ENCODE peak calls at places on chromosome 10, in seven cellular contexts. J, I, B, W, Y, K and V are unnamed samples.

GRCh38 chr10:111018021-111018420 is 58.8 kb upstream of the ADRA2A start:
- DNase-seq in J (no peak), I (no peak), B (no peak), W (no peak), Y (no peak), K (peak; percentile 44), V (no peak)

GRCh38 chr10:123583639-123584418 is 82.3 kb upstream of the GPR26 start:
- DNase-seq in J (peak; percentile 96), I (peak; percentile 63), B (peak; percentile 97), W (no peak), Y (no peak), K (peak; percentile 70), V (peak; percentile 92)

GRCh38 chr10:35640474-35640873 is 1.6 kb downstream of the FZD8 start:
- DNase-seq in J (peak; percentile 87), I (no peak), B (peak; percentile 83), W (peak; percentile 65), Y (peak; percentile 69), K (peak; percentile 94), V (peak; percentile 92)

GRCh38 chr10:96496281-96496925 is 17.3 kb downstream of the TLL2 start:
- DNase-seq in J (peak; percentile 69), I (no peak), B (peak; percentile 70), W (no peak), Y (no peak), K (peak; percentile 35), V (peak; percentile 72)

GRCh38 chr10:63256047-63256773 is 123.1 kb downstream of the NRBF2 start:
- DNase-seq in J (no peak), I (no peak), B (no peak), W (peak; percentile 60), Y (no peak), K (no peak), V (no peak)

GRCh38 chr10:50373821-50374501 is 122.6 kb upstream of the ASAH2 start:
- DNase-seq in J (no peak), I (no peak), B (no peak), W (no peak), Y (no peak), K (no peak), V (no peak)

GRCh38 chr10:48564466-48565150 is 40.3 kb downstream of the ARHGAP22 start:
- DNase-seq in J (no peak), I (no peak), B (no peak), W (no peak), Y (no peak), K (no peak), V (no peak)

GRCh38 chr10:52879181-52879607 is 106.6 kb upstream of the MBL2 start:
- DNase-seq in J (no peak), I (no peak), B (no peak), W (no peak), Y (no peak), K (peak; percentile 74), V (no peak)

GRCh38 chr10:97761331-97761865 is 10.4 kb downstream of the SFRP5 start:
- DNase-seq in J (no peak), I (no peak), B (no peak), W (no peak), Y (no peak), K (no peak), V (no peak)

GRCh38 chr10:4201866-4202825 is 417.1 kb upstream of the KLF6 start:
- DNase-seq in J (no peak), I (no peak), B (no peak), W (no peak), Y (no peak), K (no peak), V (no peak)

GRCh38 chr10:124598773-124599587 is 137.4 kb downstream of the LHPP start:
- DNase-seq in J (no peak), I (no peak), B (no peak), W (no peak), Y (no peak), K (no peak), V (no peak)

GRCh38 chr10:119005377-119006043 is 24.0 kb upstream of the NANOS1 start:
- DNase-seq in J (no peak), I (no peak), B (no peak), W (no peak), Y (no peak), K (peak; percentile 78), V (no peak)

GRCh38 chr10:86960863-86961434 is 2.5 kb downstream of the SNCG start:
- DNase-seq in J (no peak), I (no peak), B (no peak), W (no peak), Y (no peak), K (no peak), V (no peak)

GRCh38 chr10:77587424-77587806 is 50.2 kb downstream of the KCNMA1 start:
- DNase-seq in J (peak; percentile 57), I (no peak), B (no peak), W (no peak), Y (no peak), K (no peak), V (peak; percentile 15)

DNA sequence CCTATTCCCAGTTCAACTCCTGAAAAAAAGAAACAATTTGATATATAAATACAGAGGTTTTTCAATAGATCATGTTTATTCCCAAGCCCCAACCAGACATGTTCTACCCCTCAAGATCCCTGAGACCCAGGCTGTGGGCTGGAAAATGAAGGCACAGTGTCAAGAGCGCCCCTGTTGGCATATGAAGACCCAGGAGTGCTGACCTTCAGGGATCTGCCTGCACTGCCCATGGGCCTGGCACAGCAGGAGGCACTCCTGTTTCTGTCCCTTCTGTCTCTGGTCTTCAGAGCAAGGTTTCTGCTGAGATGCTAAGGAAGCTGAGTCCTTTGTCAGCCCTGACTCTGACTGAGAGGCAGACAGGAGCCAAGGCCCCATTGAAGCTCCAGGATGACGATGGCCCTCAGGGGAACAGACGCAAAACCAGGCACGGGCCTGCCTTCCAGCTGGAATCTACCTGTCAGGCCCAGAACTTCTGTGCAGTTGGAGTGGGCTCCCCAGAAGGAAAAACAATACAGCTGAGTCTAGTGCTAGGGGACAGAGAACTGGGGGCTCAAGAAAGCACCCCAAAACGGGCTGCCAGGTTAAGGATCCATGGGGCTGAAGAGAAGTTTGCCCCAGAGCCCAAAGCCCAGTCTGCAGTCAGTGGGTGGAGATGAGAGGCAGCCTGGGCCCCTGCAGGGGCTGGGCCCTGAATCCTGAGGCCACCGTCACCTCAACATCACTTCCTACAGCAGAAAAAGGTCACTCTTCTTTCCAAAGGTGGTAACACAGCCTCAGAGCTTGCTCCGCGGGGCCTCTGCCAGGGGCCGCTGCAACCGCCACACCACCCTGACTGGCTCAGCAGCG is 6.7 kb upstream of the AIFM2 start:
- DNase-seq in J (no peak), I (no peak), B (peak; percentile 33), W (no peak), Y (no peak), K (no peak), V (no peak)
- TF ChIP-seq CTCF in J (no peak), I (no peak), B (peak; percentile 28), W (no peak), Y (no peak), K (no peak), V (no peak)

DNA sequence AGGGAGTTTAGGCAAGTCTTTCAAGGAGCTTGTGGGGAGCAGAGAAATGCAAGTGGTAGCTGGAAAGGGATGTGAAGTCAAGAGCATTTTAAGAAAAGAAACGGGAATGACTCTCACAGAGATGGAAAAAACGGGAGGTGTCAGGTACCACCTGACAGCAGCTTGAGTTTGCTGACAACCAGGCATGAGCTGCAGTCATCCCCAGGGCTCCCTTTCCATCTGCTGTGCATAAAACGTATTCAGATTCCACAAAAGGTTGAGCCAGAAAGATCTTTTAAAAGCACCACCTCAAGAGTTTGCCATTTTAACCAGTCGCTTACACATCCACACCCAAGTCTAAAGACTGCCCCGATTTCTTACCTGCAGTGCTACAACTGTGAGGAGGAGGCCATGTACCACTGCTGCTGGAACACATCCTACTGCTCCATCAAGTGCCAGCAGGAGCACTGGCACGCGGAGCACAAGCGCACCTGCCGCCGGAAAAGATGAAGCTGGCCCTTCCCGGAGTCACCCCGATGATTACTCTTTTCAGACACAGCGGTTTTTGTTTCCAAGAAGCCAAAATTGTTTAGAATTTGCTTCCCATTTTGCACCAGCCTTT is 116.8 kb downstream of the ZMYND11 start:
- DNase-seq in J (no peak), I (no peak), B (no peak), W (no peak), Y (no peak), K (no peak), V (no peak)
- H3K4me3 ChIP-seq in J (no peak overlapping the region), I (no peak overlapping the region), B (no peak overlapping the region), W (no peak overlapping the region), Y (no peak overlapping the region), K (no peak overlapping the region), V (no peak overlapping the region)

DNA sequence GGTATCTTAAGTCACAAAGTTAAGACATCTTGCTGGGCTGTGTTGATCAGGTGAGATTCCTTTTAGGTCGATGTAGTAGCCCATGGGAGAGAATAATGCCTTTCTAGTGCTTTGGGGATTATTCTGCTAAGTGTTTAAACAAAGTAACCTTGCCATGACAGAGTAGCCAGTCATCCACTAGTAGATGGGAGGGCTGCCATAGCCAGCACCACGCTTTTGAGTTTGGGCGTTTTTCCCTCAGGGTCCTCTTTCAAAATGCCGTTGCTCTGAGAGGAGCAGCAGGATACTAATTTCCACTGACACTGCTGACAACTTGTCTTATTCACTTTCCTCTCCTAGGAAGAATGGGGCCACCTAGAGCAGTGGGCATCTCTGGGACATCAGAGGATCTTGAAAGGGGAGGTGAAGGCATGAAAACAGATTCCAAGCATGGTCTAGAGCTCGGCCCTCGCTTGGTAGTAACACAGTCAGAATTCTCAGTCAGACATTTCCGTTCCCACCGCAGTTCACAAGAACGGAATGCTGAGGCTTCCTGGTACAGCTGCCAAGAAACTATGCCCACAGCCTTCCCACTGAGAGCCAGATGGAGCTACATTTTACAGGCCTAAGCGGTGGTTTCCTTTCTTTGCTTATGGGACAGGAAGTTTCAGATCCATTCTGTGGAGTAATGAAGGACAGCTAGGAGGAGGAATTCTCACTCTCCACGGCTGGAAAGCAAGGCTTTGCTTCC is 15.3 kb upstream of the RSU1 start:
- DNase-seq in J (no peak), I (no peak), B (no peak), W (no peak), Y (no peak), K (peak; percentile 57), V (no peak)
- TF ChIP-seq EZH2phosphoT487 in J (no peak), I (no peak), B (no peak), W (no peak), Y (no peak), K (no peak), V (no peak)

GRCh38 chr10:5448333-5449048 is 36.1 kb downstream of the NET1 start:
- DNase-seq in J (peak; percentile 44), I (no peak), B (no peak), W (no peak), Y (no peak), K (no peak), V (no peak)

GRCh38 chr10:5450605-5451384 is 38.4 kb downstream of the NET1 start:
- DNase-seq in J (no peak), I (no peak), B (no peak), W (no peak), Y (no peak), K (no peak), V (no peak)

GRCh38 chr10:5447611-5448071 is 35.3 kb downstream of the NET1 start:
- DNase-seq in J (no peak), I (no peak), B (no peak), W (peak; percentile 42), Y (peak; percentile 85), K (no peak), V (peak; percentile 33)

GRCh38 chr10:5449227-5449626 is 36.9 kb downstream of the NET1 start:
- DNase-seq in J (no peak), I (no peak), B (no peak), W (no peak), Y (no peak), K (no peak), V (no peak)

DNA sequence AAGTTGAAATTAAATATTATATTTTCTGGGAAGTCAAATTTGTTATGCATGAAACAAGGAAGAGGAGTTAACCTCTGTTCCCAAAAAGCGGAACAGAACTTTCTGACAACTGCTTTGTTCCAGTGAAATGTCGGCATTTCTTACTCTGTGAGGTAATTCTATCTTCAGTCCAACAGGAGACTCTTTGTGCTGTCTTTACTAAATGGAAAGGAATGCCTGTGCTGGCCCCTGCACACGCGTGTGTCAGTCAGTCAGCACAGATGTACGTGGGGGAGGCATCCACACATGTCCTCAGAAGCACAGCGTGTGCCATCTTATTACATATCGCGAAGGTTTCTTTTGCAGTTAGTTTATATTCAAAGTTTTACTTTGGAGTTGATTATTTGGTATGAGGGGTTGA is 37.5 kb downstream of the NET1 start:
- DNase-seq in J (peak; percentile 71), I (no peak), B (peak; percentile 50), W (no peak), Y (no peak), K (peak; percentile 45), V (peak; percentile 45)
- TF ChIP-seq CTCF in J (peak; percentile 12), I (no peak), B (no peak), W (no peak), Y (no peak), K (no peak), V (no peak)